ENCODE peak calls at places on chromosomes 5 and 9, in ten cellular contexts. U is tibial artery, Y is heart left ventricle, M is psoas muscle, W is foreskin fibroblast, Z is uterus, S is endodermal cell, Q is PC-3, N is lung, P is PC-9. L is an unnamed sample.

GRCh38 chr9:85729882-85730281 is 11.9 kb downstream of the AGTPBP1 start:
- DNase-seq in U (no peak), Y (no peak), M (no peak), W (no peak), Z (no peak), S (no peak), Q (no peak), N (no peak), P (no peak), L (no peak)

GRCh38 chr5:162107591-162107990 is 40.0 kb downstream of the GABRG2 start:
- DNase-seq in U (no peak), Y (no peak), M (no peak), W (no peak), Z (no peak), S (no peak), Q (no peak), N (no peak), P (no peak), L (no peak)

GRCh38 chr5:40521108-40521785 is 158.5 kb upstream of the PTGER4 start:
- DNase-seq in U (no peak), Y (no peak), M (no peak), W (no peak), Z (no peak), S (no peak), Q (no peak), N (no peak), P (no peak), L (no peak)

GRCh38 chr5:179967489-179967888 is 59.8 kb upstream of the TBC1D9B start:
- DNase-seq in U (no peak), Y (no peak), M (no peak), W (no peak), Z (no peak), S (no peak), Q (no peak), N (no peak), P (no peak), L (no peak)

GRCh38 chr5:155943516-155944407 is 383.2 kb upstream of the SGCD start:
- DNase-seq in U (no peak), Y (peak; percentile 32), M (peak; percentile 37), W (peak; percentile 46), Z (peak; percentile 44), S (peak; percentile 80), Q (peak; percentile 2), N (no peak), P (no peak), L (peak; percentile 3)

GRCh38 chr5:55234171-55234700 is 828 bp upstream of the CCNO start:
- DNase-seq in U (no peak), Y (no peak), M (no peak), W (peak; percentile 55), Z (no peak), S (peak; percentile 71), Q (peak; percentile 48), N (no peak), P (peak; percentile 47), L (peak; percentile 37)

GRCh38 chr5:38013107-38013506 is 173.3 kb upstream of the GDNF start:
- DNase-seq in U (no peak), Y (no peak), M (no peak), W (no peak), Z (no peak), S (no peak), Q (no peak), N (no peak), P (no peak), L (no peak)

GRCh38 chr5:172115541-172115982 is 72.5 kb downstream of the STK10 start:
- DNase-seq in U (no peak), Y (no peak), M (no peak), W (no peak), Z (no peak), S (no peak), Q (peak; percentile 20), N (no peak), P (no peak), L (peak; percentile 57)

DNA sequence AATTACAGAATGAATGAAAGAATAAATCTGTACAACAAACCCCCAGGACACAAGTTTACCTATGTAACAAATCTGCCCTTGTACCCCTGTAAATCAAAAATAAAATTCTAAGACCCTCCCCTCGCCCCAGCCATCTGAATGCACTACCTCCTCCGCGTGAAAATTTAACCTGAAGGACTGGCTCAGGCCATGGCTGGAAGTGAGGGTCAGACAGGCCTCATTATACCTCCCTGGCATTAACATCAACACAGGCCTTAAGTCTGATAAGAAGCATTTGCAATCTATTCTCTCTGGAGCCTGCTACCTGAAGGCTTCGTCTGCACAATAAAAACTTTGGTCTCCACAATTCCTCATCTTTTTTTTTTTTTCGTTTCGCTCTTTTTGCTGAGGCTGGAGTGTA is 48.7 kb upstream of the TTC39B start:
- DNase-seq in U (no peak), Y (no peak), M (no peak), W (no peak), Z (no peak), S (peak; percentile 62), Q (no peak), N (no peak), P (no peak), L (no peak)
- TF ChIP-seq CTCF in U (no peak), Y (no peak), M (no peak), W (no peak), Z (no peak), S (no peak), Q (no peak), N (no peak), P (no peak), L (no peak)

DNA sequence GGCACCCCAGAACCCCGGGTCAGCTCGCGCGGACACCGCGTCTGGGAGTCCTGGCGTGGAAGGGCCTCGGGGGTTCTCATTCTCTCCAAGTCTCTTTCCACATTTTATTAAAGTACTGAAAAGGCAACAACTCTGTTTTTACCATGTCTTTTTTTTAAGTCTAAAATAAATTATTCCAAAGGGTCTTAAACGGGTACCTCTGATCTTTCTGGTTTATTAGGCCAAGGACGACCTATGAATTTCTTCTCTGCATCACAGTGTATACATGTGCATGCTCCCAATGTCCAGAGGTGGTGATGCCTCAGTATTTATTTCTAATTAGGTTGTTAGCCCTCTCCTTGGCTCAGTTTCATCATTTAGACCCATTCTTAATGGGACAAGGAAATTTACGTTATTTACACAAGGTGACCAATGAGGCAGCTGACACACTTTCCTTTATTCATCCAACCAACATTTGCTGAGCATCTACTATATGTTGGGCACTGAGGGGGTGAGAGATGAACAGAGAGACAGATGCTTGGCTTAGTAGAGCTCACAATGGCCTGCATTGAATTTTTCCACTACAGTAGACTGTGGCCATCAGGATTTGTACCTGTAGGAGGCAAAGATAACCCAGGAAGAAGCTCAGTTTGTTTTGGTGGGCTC is 7.6 kb upstream of the OTP start:
- DNase-seq in U (no peak), Y (no peak), M (no peak), W (no peak), Z (no peak), S (no peak), Q (no peak), N (no peak), P (no peak), L (no peak)
- H3K4me3 ChIP-seq in U (no peak overlapping the region), Y (peak overlapping the region; percentile 15), M (peak overlapping the region; percentile 48), W (no peak overlapping the region), Z (no peak overlapping the region), S (peak overlapping the region; percentile 44), Q (no peak overlapping the region), N (no peak overlapping the region), P (no peak overlapping the region), L (no peak overlapping the region)

GRCh38 chr5:138352071-138352721 is at the start of gene KDM3B:
- DNase-seq in U (peak; percentile 73), Y (peak; percentile 83), M (peak; percentile 86), W (peak; percentile 92), Z (peak; percentile 87), S (peak; percentile 98), Q (peak; percentile 87), N (peak; percentile 87), P (peak; percentile 68), L (peak; percentile 74)

GRCh38 chr5:138354387-138354786 is 1.9 kb downstream of the KDM3B start:
- DNase-seq in U (no peak), Y (no peak), M (no peak), W (no peak), Z (no peak), S (peak; percentile 43), Q (no peak), N (no peak), P (no peak), L (no peak)

GRCh38 chr5:138351517-138351916 is 968 bp upstream of the KDM3B start:
- DNase-seq in U (no peak), Y (no peak), M (no peak), W (no peak), Z (no peak), S (no peak), Q (no peak), N (no peak), P (no peak), L (peak; percentile 55)

GRCh38 chr5:138353550-138353893 is 1.0 kb downstream of the KDM3B start:
- DNase-seq in U (no peak), Y (no peak), M (no peak), W (peak; percentile 68), Z (no peak), S (no peak), Q (no peak), N (no peak), P (no peak), L (peak; percentile 58)

GRCh38 chr5:138352722-138353549 is 451 bp downstream of the KDM3B start:
- DNase-seq in U (peak; percentile 59), Y (peak; percentile 59), M (peak; percentile 65), W (peak; percentile 72), Z (peak; percentile 60), S (peak; percentile 85), Q (peak; percentile 45), N (peak; percentile 65), P (peak; percentile 58), L (no peak)
- TF ChIP-seq CTCF in U (no peak), Y (peak; percentile 22), M (no peak), W (peak; percentile 11), Z (peak; percentile 0), S (peak; percentile 44), Q (peak; percentile 34), N (no peak), P (peak; percentile 47), L (no peak)

DNA sequence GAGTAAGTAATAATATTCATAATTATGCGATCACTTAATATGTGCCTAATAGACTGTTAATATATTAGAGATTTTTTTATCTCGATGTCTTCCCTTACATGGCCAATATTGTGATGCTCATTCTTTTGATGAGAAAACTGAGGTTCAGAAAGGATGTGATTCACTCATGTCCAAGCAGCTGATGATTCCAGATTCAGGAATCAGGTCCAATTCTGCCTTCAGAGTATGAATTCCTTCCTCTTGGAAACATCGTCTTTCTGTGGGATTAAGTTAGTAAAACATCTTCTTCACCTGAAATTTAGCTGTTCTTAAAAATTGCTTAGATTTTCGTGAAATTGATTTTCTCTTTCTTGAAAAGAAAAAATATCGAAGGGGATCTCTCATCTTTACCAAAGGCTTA is 242.5 kb upstream of the RFX3 start:
- DNase-seq in U (no peak), Y (no peak), M (no peak), W (peak; percentile 69), Z (no peak), S (no peak), Q (no peak), N (no peak), P (no peak), L (peak; percentile 67)
- H3K4me3 ChIP-seq in U (no peak overlapping the region), Y (no peak overlapping the region), M (no peak overlapping the region), W (no peak overlapping the region), Z (no peak overlapping the region), S (no peak overlapping the region), Q (no peak overlapping the region), N (no peak overlapping the region), P (no peak overlapping the region), L (no peak overlapping the region)

GRCh38 chr5:71697967-71698366 is 21.1 kb upstream of the CARTPT start:
- DNase-seq in U (no peak), Y (peak; percentile 11), M (no peak), W (no peak), Z (no peak), S (peak; percentile 91), Q (no peak), N (no peak), P (no peak), L (no peak)
- TF ChIP-seq CTCF in U (no peak), Y (peak; percentile 48), M (peak; percentile 14), W (peak; percentile 41), Z (no peak), S (peak; percentile 93), Q (peak; percentile 58), N (no peak), P (peak; percentile 43), L (peak; percentile 47)

L was measured in fibroblast of the aortic adventitia.